ENCODE peak calls at places on chromosomes 7 and 10, in six cellular contexts. F is left ventricle myocardium inferior, J is type B pancreatic cell, B is brain microvascular endothelial cell, X is colonic mucosa, U is AG04449. N is an unnamed sample.

GRCh38 chr10:88664142-88664541 is at the start of gene LIPF:
- DNase-seq in F (no peak), J (no peak), B (no peak), X (no peak), U (no peak), N (no peak)

GRCh38 chr10:5491477-5491876 is 7.9 kb downstream of the CALML5 start:
- DNase-seq in F (no peak), J (no peak), B (no peak), X (no peak), U (no peak), N (no peak)

GRCh38 chr7:36165059-36165458 is 12.0 kb downstream of the EEPD1 start:
- DNase-seq in F (no peak), J (no peak), B (peak), X (no peak), U (peak), N (no peak)

GRCh38 chr10:21528452-21529235 is 3.2 kb upstream of the SKIDA1 start:
- DNase-seq in F (no peak), J (no peak), B (no peak), X (no peak), U (no peak), N (no peak)

GRCh38 chr7:40865441-40866233 is 730.8 kb downstream of the SUGCT start:
- DNase-seq in F (no peak), J (no peak), B (no peak), X (no peak), U (no peak), N (no peak)

GRCh38 chr10:121886997-121887622 is 40.7 kb downstream of the ATE1 start:
- DNase-seq in F (no peak), J (no peak), B (peak), X (peak), U (peak), N (no peak)

GRCh38 chr10:63767512-63767911 is 246.3 kb downstream of the REEP3 start:
- DNase-seq in F (no peak), J (no peak), B (peak), X (no peak), U (no peak), N (no peak)

GRCh38 chr10:110535958-110536891 is 31.3 kb upstream of the SMC3 start:
- DNase-seq in F (peak), J (no peak), B (peak), X (no peak), U (no peak), N (no peak)

DNA sequence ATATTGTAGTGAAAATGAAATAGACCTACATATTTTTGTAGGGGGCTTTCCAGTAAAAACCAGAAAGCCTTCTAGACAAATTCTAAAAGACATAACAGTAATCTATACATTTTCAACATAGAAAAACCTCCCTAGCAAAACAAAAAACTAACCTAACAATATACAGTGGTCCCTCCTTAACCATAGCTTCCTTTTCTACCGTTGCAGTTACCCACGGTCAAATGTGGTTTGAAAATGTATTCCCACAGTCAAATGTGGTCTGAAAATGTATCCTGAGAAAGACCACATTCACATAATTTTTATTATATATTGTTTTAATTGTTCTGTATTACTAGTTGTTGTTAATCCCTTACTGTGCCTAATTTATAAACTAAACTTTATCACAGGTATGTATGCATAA is 6.4 kb downstream of the PSAP start:
- DNase-seq in F (no peak), J (no peak), B (no peak), X (no peak), U (no peak), N (no peak)
- TF ChIP-seq CTCF in F (no peak), J (no peak), B (no peak), X (no peak), U (no peak), N (no peak)

DNA sequence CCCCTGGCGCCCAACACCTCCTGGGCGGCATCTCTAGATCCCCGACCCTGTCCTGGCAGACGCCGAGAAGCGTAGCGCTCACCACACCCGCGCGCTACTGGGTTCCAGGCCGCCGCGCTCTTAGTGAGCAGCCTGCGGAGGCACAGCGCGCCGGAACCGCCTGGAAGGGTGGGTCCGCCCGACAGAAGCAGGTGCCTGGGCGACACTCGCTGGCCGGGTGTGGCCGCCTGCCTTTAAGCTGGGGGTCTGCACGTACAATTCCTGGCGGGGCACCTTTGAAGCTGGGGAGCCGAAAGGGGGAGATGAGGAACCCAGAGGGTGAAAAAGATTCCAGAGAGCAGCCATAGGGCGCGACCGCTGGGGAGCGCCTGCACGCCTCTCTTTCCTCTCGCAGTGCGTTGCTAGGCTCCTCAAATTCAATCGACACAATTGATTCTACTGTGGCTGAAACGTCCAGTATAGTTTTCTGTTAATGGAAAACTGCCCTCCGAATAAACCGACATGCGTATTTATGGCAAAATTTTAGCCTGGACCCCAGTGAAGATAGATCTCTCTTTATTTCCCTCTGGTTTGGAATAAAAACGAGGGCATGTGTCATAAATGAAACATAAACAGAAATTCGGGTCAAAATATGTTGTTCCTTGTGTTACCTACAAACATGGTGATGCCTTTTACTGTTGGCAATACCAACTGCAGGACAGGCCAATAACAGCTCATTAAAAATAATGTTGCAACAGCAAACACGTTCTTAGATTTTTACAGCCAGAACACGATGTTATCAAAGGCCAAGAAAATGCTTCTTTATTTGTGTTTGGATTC is 4.6 kb downstream of the HMX3 start:
- DNase-seq in F (no peak), J (no peak), B (no peak), X (no peak), U (no peak), N (no peak)
- TF ChIP-seq CTCF in F (no peak), J (no peak), B (peak), X (no peak), U (no peak), N (no peak)

DNA sequence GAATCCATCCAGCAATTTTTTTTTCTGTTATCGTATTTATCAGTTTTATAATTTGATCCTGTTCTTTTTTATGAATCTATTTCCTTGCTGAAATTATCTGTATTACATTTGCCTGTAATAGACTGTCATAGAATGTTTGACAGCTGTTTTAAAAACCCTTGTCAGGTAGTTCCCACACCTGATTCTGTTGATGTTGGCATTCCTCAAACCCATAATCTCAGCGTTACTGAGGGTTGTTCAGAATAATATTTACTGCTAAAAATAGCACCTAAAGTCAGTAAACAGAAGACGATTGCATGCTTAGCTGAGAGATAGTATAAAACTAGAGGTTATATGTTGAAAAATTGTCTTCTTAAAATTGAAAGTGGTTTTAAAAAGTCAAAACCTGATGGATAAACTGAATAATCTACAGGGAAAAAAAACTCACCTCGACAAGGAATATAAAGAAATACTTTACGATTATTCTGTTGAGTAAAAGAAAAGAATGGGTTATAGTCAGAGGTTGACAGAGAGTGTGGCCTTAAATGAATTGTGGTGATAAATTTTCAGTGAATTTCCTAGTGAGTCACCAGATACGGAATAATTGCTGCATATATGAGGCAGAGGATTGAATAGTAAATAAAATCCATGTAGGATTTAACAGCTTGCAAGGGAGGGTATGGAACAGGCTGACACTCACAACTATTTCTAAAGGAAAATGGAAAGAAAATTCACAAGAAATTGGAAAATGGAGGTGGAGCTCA is 824.1 kb upstream of the IGFBP3 start:
- DNase-seq in F (no peak), J (no peak), B (no peak), X (no peak), U (no peak), N (no peak)
- TF ChIP-seq CTCF in F (no peak), J (no peak), B (no peak), X (no peak), U (no peak), N (no peak)

DNA sequence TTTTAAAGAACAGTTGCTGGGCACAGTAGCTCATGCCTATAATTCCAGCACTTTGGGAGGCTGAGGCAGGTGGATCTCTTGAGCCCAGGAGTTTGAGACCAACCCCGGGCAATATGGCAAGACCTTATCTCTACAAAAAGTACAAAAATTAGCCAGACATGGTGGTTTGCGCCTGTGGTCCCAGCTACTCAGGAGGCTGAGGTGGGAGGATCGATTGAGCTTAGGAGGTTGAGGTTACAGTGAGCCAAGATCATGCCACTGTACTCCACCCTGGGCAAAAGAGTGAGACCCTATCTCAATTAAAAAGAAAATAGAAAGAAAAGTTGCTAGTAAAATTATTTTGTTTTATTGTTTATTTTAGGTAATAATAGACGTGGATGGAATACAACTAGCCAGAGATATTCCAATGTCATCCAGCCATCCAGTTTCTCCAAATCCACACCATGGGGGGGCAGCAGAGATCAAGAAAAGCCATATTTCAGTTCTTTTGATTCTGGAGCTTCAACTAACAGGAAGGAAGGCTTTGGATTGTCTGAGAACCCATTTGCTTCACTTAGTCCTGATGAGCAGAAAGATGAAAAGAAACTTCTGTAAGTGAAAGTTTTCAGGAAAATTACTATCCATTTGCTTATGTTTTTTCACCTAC is 3.0 kb downstream of the NUP42 start:
- DNase-seq in F (no peak), J (no peak), B (peak), X (peak), U (no peak), N (no peak)
- TF ChIP-seq CTCF in F (peak), J (peak), B (peak), X (peak), U (peak), N (peak)

GRCh38 chr7:1432411-1433082 is 26.7 kb downstream of the MICALL2 start:
- DNase-seq in F (peak), J (no peak), B (peak), X (peak), U (no peak), N (peak)
- TF ChIP-seq CTCF in F (peak), J (peak), B (peak), X (peak), U (peak), N (peak)

DNA sequence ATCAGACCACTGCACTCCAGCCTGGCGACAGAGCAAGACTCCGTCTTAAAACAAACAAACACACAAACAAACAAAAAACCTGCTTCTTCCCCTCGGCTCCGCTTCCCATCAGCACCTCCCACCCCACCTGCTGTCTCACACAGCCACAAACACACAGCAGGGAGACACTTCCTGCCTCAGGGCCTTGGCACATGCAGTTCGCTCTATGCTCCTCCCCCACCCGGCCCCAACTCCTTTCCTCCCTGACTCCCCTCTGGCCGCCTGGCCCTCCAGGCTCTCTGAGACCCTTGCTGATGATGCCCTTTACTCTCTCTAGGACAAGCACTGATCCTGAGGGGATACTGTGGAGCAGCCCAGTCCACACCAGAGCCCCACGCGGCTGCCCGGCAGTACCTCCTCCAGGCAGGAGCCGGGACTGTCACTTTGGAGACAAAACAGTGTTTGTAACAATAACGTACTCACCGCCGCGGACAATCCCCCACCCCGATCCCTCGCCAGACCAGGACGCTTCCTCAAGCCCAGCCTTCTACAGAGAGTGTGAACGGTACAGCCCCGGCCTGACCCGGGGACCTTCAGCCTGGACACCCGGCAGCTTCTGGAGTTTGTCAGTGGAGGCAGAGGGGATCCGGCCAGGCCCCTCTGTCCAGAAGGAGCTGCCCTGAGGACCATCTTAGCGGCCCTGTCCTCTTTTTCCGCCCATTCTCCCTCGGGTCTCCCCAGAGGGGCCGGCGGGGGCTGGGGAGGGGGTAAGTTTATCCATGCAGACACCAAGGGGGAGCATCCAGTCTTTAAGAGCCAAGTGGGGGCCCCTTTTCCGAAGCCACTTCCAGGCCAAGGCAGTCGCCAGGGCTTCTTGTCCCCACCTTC is 50.0 kb upstream of the GTF2IRD1 start:
- DNase-seq in F (no peak), J (no peak), B (no peak), X (no peak), U (no peak), N (no peak)
- TF ChIP-seq CTCF in F (no peak), J (no peak), B (no peak), X (no peak), U (no peak), N (no peak)

N was measured in osteocyte.